ENCODE peak calls at places on chromosome 17, in five cellular contexts. N, G, Z, Q and W are unnamed samples.

GRCh38 chr17:69058165-69058564 is 2.6 kb downstream of the ABCA9 start:
- DNase-seq in Q (no peak), N (no peak), G (no peak), Z (no peak), W (no peak)

GRCh38 chr17:50122945-50123344 is 7.0 kb downstream of the SAMD14 start:
- DNase-seq in Z (no peak), G (no peak), N (no peak), Q (no peak), W (no peak)

GRCh38 chr17:58590377-58590776 is 75.9 kb upstream of the MTMR4 start:
- DNase-seq in Z (no peak), N (no peak), Q (no peak), G (no peak), W (no peak)

GRCh38 chr17:2068101-2068518 is 13.2 kb downstream of the HIC1 start:
- DNase-seq in G (no peak), N (no peak), Z (no peak), Q (no peak), W (no peak)

GRCh38 chr17:37605813-37606505 is 3.3 kb downstream of the SYNRG start:
- DNase-seq in Z (no peak), Q (no peak), G (no peak), N (peak), W (no peak)

GRCh38 chr17:58331815-58332719 is 3.5 kb upstream of the TSPOAP1 start:
- DNase-seq in Q (no peak), G (peak), N (peak), Z (no peak), W (no peak)

GRCh38 chr17:47621293-47622178 is 28.2 kb upstream of the KPNB1 start:
- DNase-seq in G (no peak), N (no peak), Z (peak), Q (peak), W (peak)

GRCh38 chr17:6910987-6911603 is 79.6 kb upstream of the TEKT1 start:
- DNase-seq in G (no peak), N (no peak), Z (no peak), Q (no peak), W (peak)

GRCh38 chr17:61202564-61202963 is 197.1 kb upstream of the TBX2 start:
- DNase-seq in N (no peak), Q (no peak), G (no peak), Z (no peak), W (no peak)

GRCh38 chr17:27336217-27336616 is 42.3 kb downstream of the WSB1 start:
- DNase-seq in G (no peak), Z (no peak), N (no peak), Q (no peak), W (no peak)

GRCh38 chr17:42773290-42774035 is at the start of gene VPS25:
- DNase-seq in Z (peak), N (peak), Q (peak), G (peak), W (peak)
- TF ChIP-seq CTCF in Z (no peak), N (no peak), Q (no peak), G (peak), W (no peak)

DNA sequence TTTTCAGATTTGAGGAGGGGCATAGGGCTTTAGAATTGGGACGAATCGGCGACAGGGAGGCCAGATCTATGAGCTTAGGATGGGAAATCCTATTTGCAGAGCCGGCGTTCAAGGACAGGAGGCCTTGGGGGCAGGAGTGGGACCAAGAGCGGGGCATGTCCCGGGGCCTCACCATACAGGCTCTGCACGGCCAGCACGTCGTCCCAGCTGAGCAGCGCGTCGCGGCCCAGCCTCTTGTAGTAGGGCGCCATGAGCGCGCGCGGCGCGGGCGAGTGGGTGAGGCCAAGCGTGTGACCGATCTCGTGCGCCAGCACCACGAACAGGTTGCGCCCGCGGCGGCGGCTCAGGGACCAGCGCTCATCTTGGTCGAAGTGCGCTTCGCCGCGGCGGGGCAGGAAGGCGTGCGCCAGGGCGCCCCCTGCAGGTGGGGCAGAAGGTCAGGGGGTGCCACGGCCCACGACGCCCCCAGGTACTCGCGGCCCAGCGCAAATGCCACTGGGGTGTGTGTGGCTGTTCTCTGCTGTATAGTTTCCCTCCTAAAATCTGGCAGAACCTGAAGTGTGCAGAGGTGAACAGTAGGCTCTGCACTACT is 9.3 kb downstream of the C17orf50 start:
- DNase-seq in G (no peak), N (no peak), Z (no peak), Q (no peak), W (no peak)
- TF ChIP-seq CTCF in G (no peak), N (no peak), Z (no peak), Q (no peak), W (peak)

GRCh38 chr17:75587718-75588545 is at the start of gene MYO15B:
- DNase-seq in G (peak), Q (no peak), Z (peak), N (peak), W (no peak)
- TF ChIP-seq CTCF in G (peak), Q (peak), Z (no peak), N (peak), W (no peak)

GRCh38 chr17:77957869-77958715 is at the start of gene TNRC6C:
- DNase-seq in G (peak), Z (peak), N (peak), Q (peak), W (peak)
- TF ChIP-seq CTCF in G (peak), Z (no peak), N (no peak), Q (peak), W (no peak)

GRCh38 chr17:76683921-76684745 is 26.6 kb downstream of the MXRA7 start:
- DNase-seq in N (no peak), G (no peak), Z (no peak), Q (no peak), W (no peak)

GRCh38 chr17:76684756-76685155 is 26.0 kb downstream of the MXRA7 start:
- DNase-seq in N (no peak), Q (no peak), G (no peak), Z (no peak), W (no peak)

GRCh38 chr17:76682306-76682705 is 28.5 kb downstream of the MXRA7 start:
- DNase-seq in Q (no peak), G (peak), Z (peak), N (no peak), W (no peak)

GRCh38 chr17:76681222-76682137 is 29.3 kb downstream of the MXRA7 start:
- DNase-seq in Z (peak), N (peak), G (peak), Q (no peak), W (peak)

DNA sequence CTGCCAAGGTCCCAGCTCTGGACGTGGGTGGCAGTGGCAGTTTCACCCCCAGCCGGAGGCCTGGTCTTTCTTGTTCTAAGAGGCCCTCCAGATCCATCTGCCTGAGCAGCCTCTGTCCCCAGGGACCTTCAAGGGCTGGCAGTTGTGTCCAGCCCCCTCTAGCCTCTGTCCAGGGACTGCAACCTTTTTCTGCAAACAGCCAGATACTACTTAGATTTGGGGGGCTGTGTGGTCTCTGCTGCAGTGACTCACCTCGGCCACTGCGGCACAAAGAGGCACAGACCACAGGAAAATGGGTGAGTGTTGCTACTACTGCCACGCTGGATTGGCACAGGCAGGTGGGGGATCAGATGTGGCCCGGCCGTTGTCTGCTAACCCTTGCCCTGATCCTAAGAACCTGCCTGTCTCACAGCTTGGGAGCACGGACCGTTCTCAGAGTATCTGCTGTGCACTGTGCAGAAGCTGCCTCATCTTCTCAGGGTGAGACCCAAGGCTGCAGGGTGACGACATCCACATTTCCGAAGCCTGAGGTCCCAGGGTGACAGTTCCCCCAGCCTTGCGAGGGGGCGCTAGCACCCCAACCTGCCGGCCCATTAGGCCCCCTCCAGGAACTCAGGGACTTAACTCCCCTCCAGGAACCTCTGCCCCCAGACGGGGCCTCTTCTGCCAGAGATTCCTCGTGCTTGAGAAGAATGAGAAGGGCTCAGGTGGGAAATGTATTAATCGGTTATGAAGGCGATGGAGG is 27.6 kb downstream of the MXRA7 start:
- DNase-seq in G (no peak), N (no peak), Z (no peak), Q (no peak), W (no peak)
- TF ChIP-seq CTCF in G (peak), N (no peak), Z (no peak), Q (no peak), W (peak)

GRCh38 chr17:66043419-66043818 is 148.5 kb downstream of the CEP112 start:
- DNase-seq in G (no peak), N (no peak), Z (no peak), Q (no peak), W (no peak)
- TF ChIP-seq CTCF in G (no peak), N (no peak), Z (no peak), Q (no peak), W (no peak)

GRCh38 chr17:82876602-82877391 is 37.0 kb upstream of the ZNF750 start:
- DNase-seq in N (peak), G (peak), Z (peak), Q (peak), W (peak)
- TF ChIP-seq CTCF in N (no peak), G (peak), Z (peak), Q (peak), W (peak)